ENCODE peak calls at places on chromosomes 2 and 18, in four cellular contexts. V is K562, G is HCT116, S is prostate gland. H is an unnamed sample. For H3K4me1, the result is how much of the 10 kb centered on the place peaks cover.

GRCh38 chr18:54774971-54775665 is 53.2 kb upstream of the RAB27B start:
- DNase-seq in V (no peak), G (no peak), S (no peak), H (no peak)

GRCh38 chr2:28952806-28953190 is 28.3 kb upstream of the TOGARAM2 start:
- DNase-seq in V (peak), G (no peak), S (no peak), H (no peak)

GRCh38 chr2:62197017-62197586 is 1.2 kb downstream of the B3GNT2 start:
- DNase-seq in V (no peak), G (no peak), S (no peak), H (no peak)

GRCh38 chr18:21996261-21996892 is 173.0 kb upstream of the GATA6 start:
- DNase-seq in V (no peak), G (no peak), S (no peak), H (peak)

GRCh38 chr2:69638630-69639029 is 4.9 kb downstream of the AAK1 start:
- DNase-seq in V (no peak), G (no peak), S (no peak), H (no peak)

GRCh38 chr18:59264651-59265245 is 8.5 kb downstream of the RAX start:
- DNase-seq in V (no peak), G (no peak), S (no peak), H (no peak)

GRCh38 chr2:127951031-127951430 is 65.3 kb upstream of the AMMECR1L start:
- DNase-seq in V (no peak), G (no peak), S (no peak), H (no peak)

GRCh38 chr18:48293954-48294893 is 115.0 kb downstream of the ZBTB7C start:
- DNase-seq in V (no peak), G (no peak), S (no peak), H (no peak)

GRCh38 chr2:9460441-9461017 is 13.8 kb upstream of the IAH1 start:
- DNase-seq in V (no peak), G (no peak), S (no peak), H (no peak)

GRCh38 chr2:204282525-204282924 is 262.8 kb upstream of the PARD3B start:
- DNase-seq in V (no peak), G (no peak), S (no peak), H (no peak)

GRCh38 chr2:149826471-149827125 is 239.0 kb upstream of the MMADHC start:
- DNase-seq in V (no peak), G (no peak), S (no peak), H (no peak)

GRCh38 chr2:109369671-109370191 is 240.7 kb downstream of the SH3RF3 start:
- DNase-seq in V (no peak), G (no peak), S (no peak), H (peak)

GRCh38 chr2:74959106-74959751 is 786 bp downstream of the POLE4 start:
- DNase-seq in V (no peak), G (no peak), S (no peak), H (no peak)

GRCh38 chr2:224469374-224469964 is 67.6 kb upstream of the FAM124B start:
- DNase-seq in V (no peak), G (no peak), S (no peak), H (no peak)

GRCh38 chr18:75762758-75763157 is 335.3 kb upstream of the SMIM21 start:
- DNase-seq in V (no peak), G (no peak), S (no peak), H (no peak)

GRCh38 chr2:36369711-36370110 is 14.1 kb downstream of the CRIM1 start:
- DNase-seq in V (no peak), G (no peak), S (no peak), H (no peak)

GRCh38 chr2:36370281-36370680 is 14.7 kb downstream of the CRIM1 start:
- DNase-seq in V (no peak), G (no peak), S (no peak), H (no peak)

GRCh38 chr2:36373149-36373880 is 17.7 kb downstream of the CRIM1 start:
- DNase-seq in V (no peak), G (no peak), S (peak), H (no peak)

GRCh38 chr2:36371070-36371962 is 15.7 kb downstream of the CRIM1 start:
- DNase-seq in V (no peak), G (no peak), S (no peak), H (no peak)

DNA sequence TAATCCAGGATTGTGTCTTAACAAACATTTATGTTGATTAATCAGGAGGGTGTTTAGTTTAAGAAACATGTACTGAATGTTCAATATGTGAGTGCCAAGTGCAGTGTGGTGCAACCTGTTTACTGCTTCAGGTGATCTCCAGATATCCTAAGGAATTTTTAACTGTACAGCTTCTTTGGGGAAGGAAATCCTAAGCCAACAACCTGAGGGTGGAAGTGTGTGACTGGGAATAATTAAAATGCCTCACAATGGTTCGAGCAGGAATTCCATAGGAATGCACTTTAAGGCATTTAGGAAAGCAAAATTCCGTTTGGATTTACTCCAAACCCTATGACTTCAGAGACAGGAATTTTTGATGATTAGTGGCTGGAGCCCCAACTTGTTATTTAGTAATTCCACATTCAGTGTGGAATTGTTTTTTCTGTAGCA is 16.4 kb downstream of the CRIM1 start:
- DNase-seq in V (no peak), G (no peak), S (peak), H (no peak)
- TF ChIP-seq POLR2AphosphoS5 in V (no peak), G (no peak), S (no peak), H (peak)

GRCh38 chr2:241568738-241569137 is 10.2 kb downstream of the BOK start:
- DNase-seq in V (no peak), G (no peak), S (no peak), H (no peak)

GRCh38 chr2:241566468-241566867 is 7.9 kb downstream of the BOK start:
- DNase-seq in V (no peak), G (no peak), S (no peak), H (no peak)

GRCh38 chr2:241565413-241565812 is 6.9 kb downstream of the BOK start:
- DNase-seq in V (no peak), G (no peak), S (no peak), H (no peak)

GRCh38 chr2:241569831-241570281 is 11.3 kb downstream of the BOK start:
- DNase-seq in V (no peak), G (no peak), S (no peak), H (no peak)

GRCh38 chr2:241567776-241568175 is 9.2 kb downstream of the BOK start:
- DNase-seq in V (no peak), G (no peak), S (no peak), H (no peak)
- H3K4me1 ChIP-seq in V (under half), G (under half), S (under half), H (under half)

GRCh38 chr2:54570321-54570881 is 114.3 kb downstream of the SPTBN1 start:
- DNase-seq in V (no peak), G (no peak), S (no peak), H (no peak)
- TF ChIP-seq POLR2AphosphoS5 in V (no peak), G (no peak), S (no peak), H (no peak)

GRCh38 chr2:124250433-124250832 is 225.3 kb downstream of the CNTNAP5 start:
- DNase-seq in V (no peak), G (no peak), S (no peak), H (no peak)
- H3K4me1 ChIP-seq in V (under half), G (under half), S (under half), H (under half)

DNA sequence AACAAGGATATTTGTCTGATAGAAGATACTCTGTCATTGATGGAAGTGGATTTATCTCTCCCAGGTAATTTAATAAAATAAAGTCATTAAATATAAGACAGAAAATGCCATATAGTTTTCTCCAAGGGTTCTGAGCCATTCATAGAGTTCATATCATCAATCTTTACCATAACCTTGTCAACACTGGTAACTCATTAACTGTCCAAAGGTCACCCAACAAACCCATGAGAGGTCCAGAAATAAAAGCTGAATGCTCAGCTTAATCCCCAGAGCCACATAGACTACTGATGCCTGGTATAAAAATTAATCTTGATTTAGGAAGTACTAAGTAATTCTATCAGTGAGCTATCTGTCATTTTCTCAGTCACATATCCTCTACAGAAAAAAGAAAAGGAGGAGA is 903.0 kb upstream of the DDX18 start:
- DNase-seq in V (no peak), G (no peak), S (no peak), H (no peak)
- TF ChIP-seq POLR2AphosphoS5 in V (no peak), G (no peak), S (no peak), H (no peak)

GRCh38 chr2:181844551-181845290 is 46.8 kb upstream of the ITPRID2 start:
- DNase-seq in V (no peak), G (no peak), S (no peak), H (no peak)
- H3K4me1 ChIP-seq in V (under half), G (under half), S (under half), H (under half)

GRCh38 chr2:237405605-237406004 is 8.4 kb downstream of the COL6A3 start:
- DNase-seq in V (no peak), G (no peak), S (no peak), H (no peak)

GRCh38 chr2:237404413-237404812 is 9.6 kb downstream of the COL6A3 start:
- DNase-seq in V (no peak), G (no peak), S (no peak), H (no peak)

GRCh38 chr2:237407734-237408133 is 6.2 kb downstream of the COL6A3 start:
- DNase-seq in V (no peak), G (no peak), S (no peak), H (no peak)

GRCh38 chr2:237403024-237403882 is 10.7 kb downstream of the COL6A3 start:
- DNase-seq in V (no peak), G (no peak), S (no peak), H (no peak)

GRCh38 chr2:237405006-237405559 is 8.9 kb downstream of the COL6A3 start:
- DNase-seq in V (no peak), G (no peak), S (no peak), H (no peak)
- TF ChIP-seq POLR2AphosphoS5 in V (no peak), G (no peak), S (no peak), H (no peak)

H was measured in stomach.